ENCODE peak calls at places on chromosomes 2 and 18, in six cellular contexts. T is RWPE2, L is Panc1, P is HFFc6, O is PC-9, X is stomach. F is an unnamed sample.
A peak's percentile ranks its signal among the peaks of the same experiment; 100 is the strongest.

GRCh38 chr2:25411753-25412152 is 70.0 kb upstream of the DNMT3A start:
- DNase-seq in T (no peak), P (no peak), X (no peak), O (no peak), L (no peak), F (no peak)

GRCh38 chr2:42921162-42921550 is 128.8 kb upstream of the HAAO start:
- DNase-seq in P (no peak), X (no peak), L (no peak), T (no peak), O (no peak), F (no peak)

GRCh38 chr2:239328306-239329191 is 72.3 kb downstream of the HDAC4 start:
- DNase-seq in O (no peak), X (peak; percentile 74), L (no peak), T (no peak), P (peak; percentile 70), F (no peak)

GRCh38 chr18:10205136-10205535 is 249.3 kb upstream of the APCDD1 start:
- DNase-seq in X (peak; percentile 38), L (no peak), O (no peak), P (no peak), T (no peak), F (no peak)

GRCh38 chr2:196239622-196240587 is 68.5 kb upstream of the STK17B start:
- DNase-seq in O (peak; percentile 37), X (peak; percentile 67), L (no peak), P (peak; percentile 68), T (no peak), F (no peak)

GRCh38 chr2:160891353-160891740 is 268.9 kb upstream of the TANK start:
- DNase-seq in P (no peak), T (no peak), L (no peak), O (no peak), X (no peak), F (no peak)

GRCh38 chr18:74116628-74117554 is 30.7 kb downstream of the FBXO15 start:
- DNase-seq in L (peak; percentile 18), O (no peak), T (no peak), P (peak; percentile 47), X (no peak), F (no peak)

GRCh38 chr2:226179010-226179409 is 620.6 kb downstream of the IRS1 start:
- DNase-seq in X (no peak), O (no peak), T (no peak), P (no peak), L (no peak), F (no peak)

GRCh38 chr2:49796221-49796705 is 641.9 kb upstream of the FSHR start:
- DNase-seq in L (no peak), X (no peak), P (no peak), T (no peak), O (no peak), F (no peak)

GRCh38 chr2:149768320-149768799 is 180.8 kb upstream of the MMADHC start:
- DNase-seq in O (no peak), P (peak; percentile 36), X (no peak), T (no peak), L (no peak), F (no peak)

GRCh38 chr2:159921752-159922404 is 123.9 kb upstream of the CD302 start:
- DNase-seq in T (no peak), P (no peak), X (peak; percentile 84), O (no peak), L (peak; percentile 8), F (no peak)

GRCh38 chr2:52260904-52261303 is 1229.0 kb upstream of the NRXN1 start:
- DNase-seq in P (no peak), T (no peak), L (no peak), O (no peak), X (no peak), F (no peak)

GRCh38 chr2:234950730-234951385 is 959 bp upstream of the SH3BP4 start:
- DNase-seq in P (no peak), T (no peak), X (no peak), O (peak; percentile 29), L (no peak), F (no peak)

GRCh38 chr2:105449083-105449482 is 50.2 kb upstream of the FHL2 start:
- DNase-seq in X (peak; percentile 53), O (no peak), T (no peak), L (no peak), P (no peak), F (no peak)

GRCh38 chr2:99811544-99811943 is 321.7 kb upstream of the REV1 start:
- DNase-seq in L (no peak), X (no peak), T (no peak), O (no peak), P (peak; percentile 36), F (no peak)

GRCh38 chr2:109396338-109397180 is 217.2 kb downstream of the SEPTIN10 start:
- DNase-seq in O (no peak), L (no peak), T (no peak), P (no peak), X (no peak), F (no peak)

GRCh38 chr2:44713170-44713569 is 228.3 kb upstream of the SIX3 start:
- DNase-seq in O (no peak), T (no peak), L (no peak), X (no peak), P (no peak), F (no peak)

GRCh38 chr2:96914332-96914731 is 44.5 kb upstream of the SEMA4C start:
- DNase-seq in X (no peak), O (no peak), T (no peak), P (no peak), L (no peak), F (no peak)

GRCh38 chr2:171670655-171671054 is 16.6 kb upstream of the DYNC1I2 start:
- DNase-seq in P (no peak), L (no peak), T (no peak), O (no peak), X (no peak), F (no peak)

GRCh38 chr2:65313126-65313953 is 85.7 kb downstream of the ACTR2 start:
- DNase-seq in L (no peak), P (no peak), X (no peak), O (no peak), T (no peak), F (peak; percentile 94)

GRCh38 chr2:227774011-227774624 is 28.4 kb downstream of the SCYGR8 start:
- DNase-seq in O (no peak), X (no peak), P (no peak), T (no peak), L (no peak), F (no peak)

GRCh38 chr2:8559811-8560210 is 122.0 kb upstream of the ID2 start:
- DNase-seq in P (no peak), T (no peak), O (no peak), X (no peak), L (no peak), F (no peak)

DNA sequence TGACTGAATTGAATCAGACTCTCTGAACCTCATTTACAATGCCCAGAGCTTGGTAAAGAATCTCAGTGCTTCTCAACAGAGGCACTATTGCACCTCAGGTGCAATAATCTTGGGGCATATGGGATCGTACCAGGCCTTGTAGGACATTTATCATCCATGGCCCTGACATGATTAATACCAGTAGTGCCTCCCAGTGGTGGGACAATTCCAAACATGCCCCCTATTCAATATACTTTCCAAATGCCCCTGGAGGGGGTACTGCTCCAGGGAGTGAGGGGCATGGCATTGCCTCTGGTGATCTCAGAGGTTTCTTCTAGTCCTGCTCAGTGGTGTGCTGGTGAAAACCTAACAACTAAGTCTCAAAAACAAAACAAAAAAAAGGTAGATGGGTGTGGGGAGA is 174.9 kb upstream of the SMAD2 start:
- DNase-seq in P (no peak), O (no peak), T (no peak), X (no peak), L (no peak), F (no peak)
- TF ChIP-seq CTCF in P (peak; percentile 25), O (no peak), T (no peak), X (no peak), L (no peak), F (peak; percentile 31)

GRCh38 chr2:156156580-156156979 is 175.9 kb downstream of the NR4A2 start:
- DNase-seq in T (no peak), O (no peak), L (no peak), X (no peak), P (no peak), F (no peak)

GRCh38 chr2:156155319-156155718 is 177.2 kb downstream of the NR4A2 start:
- DNase-seq in T (no peak), P (no peak), X (no peak), O (no peak), L (no peak), F (no peak)

DNA sequence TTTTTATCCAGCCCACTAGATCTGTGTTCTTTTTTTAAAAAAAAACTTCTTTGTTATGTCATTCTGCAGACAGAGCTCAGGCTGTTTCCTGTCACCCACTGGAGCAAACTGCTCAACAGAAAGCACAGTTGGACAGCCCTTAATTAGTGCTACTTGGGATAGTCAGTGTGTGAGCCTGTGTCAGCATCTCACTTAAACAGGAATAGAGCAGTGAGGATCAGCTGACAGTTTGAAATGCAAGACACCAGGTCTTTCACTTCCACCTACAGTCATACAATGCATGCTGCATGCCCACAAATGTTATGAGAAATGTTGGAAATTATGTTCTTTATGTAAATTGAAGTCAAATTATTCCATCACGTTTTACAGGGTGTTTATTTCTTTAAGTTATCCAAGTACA is 174.9 kb downstream of the NR4A2 start:
- DNase-seq in L (no peak), P (no peak), T (no peak), X (no peak), O (no peak), F (no peak)
- TF ChIP-seq CTCF in L (no peak), P (no peak), T (no peak), X (no peak), O (no peak), F (peak; percentile 25)

DNA sequence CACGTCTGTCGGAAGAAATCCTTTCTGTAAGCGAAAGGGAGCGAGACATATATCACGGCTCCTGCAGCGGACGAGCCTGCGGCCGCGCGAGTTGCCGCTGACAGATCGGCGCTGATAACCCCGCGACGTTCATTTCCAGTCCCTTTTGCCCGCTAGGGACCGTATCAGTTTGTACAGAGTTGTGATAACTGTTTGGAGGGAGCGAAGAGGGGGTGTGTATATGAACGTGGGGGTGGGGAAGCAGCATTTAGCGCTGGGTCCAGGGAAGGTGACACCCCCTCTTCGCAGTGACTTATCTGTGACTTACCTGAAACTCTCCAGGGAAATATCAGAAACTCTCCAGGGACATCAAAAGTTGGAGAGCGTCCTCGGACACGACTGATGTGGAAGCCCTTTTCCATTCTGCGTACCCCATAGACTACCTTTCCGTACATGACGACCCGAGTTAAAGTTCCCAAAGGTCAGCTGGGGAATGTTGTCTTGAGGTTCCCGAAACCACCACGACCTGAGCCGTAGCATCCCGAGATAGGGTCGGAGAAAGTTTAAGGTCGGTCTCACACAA is 948 bp upstream of the GATA6 start:
- DNase-seq in O (peak; percentile 39), P (no peak), L (no peak), T (no peak), X (peak; percentile 72), F (no peak)
- TF ChIP-seq CTCF in O (no peak), P (no peak), L (no peak), T (no peak), X (no peak), F (no peak)

GRCh38 chr2:148643421-148643820 is 1.1 kb upstream of the EPC2 start:
- DNase-seq in L (no peak), X (no peak), T (no peak), P (no peak), O (no peak), F (no peak)

GRCh38 chr2:148645925-148646559 is 1.5 kb downstream of the EPC2 start:
- DNase-seq in T (no peak), X (peak; percentile 41), P (peak; percentile 95), L (no peak), O (peak; percentile 33), F (no peak)

GRCh38 chr2:148643998-148644884 is at the start of gene EPC2:
- DNase-seq in L (no peak), O (peak; percentile 88), T (peak; percentile 73), P (peak; percentile 60), X (peak; percentile 91), F (no peak)

GRCh38 chr2:148644885-148645134 is 259 bp downstream of the EPC2 start:
- DNase-seq in T (no peak), L (no peak), X (no peak), O (no peak), P (peak; percentile 3), F (no peak)

GRCh38 chr2:148645135-148645924 is 779 bp downstream of the EPC2 start:
- DNase-seq in L (peak; percentile 83), X (peak; percentile 97), P (peak; percentile 66), O (peak; percentile 89), T (peak; percentile 85), F (peak; percentile 98)
- TF ChIP-seq CTCF in L (peak; percentile 47), X (peak; percentile 29), P (peak; percentile 71), O (peak; percentile 53), T (peak; percentile 27), F (peak; percentile 55)